ENCODE peak calls at places on chromosomes 12 and 14, in four cellular contexts. One of them, this sample, is unnamed.

GRCh38 chr12:107287436-107288413 is 194.4 kb upstream of the CRY1 start:
- DNase-seq in cardiac muscle cell: no peak
- DNase-seq in lung: no peak
- DNase-seq in fibroblast of lung: peak
- DNase-seq in this sample: no peak

GRCh38 chr12:6360578-6361490 is 14.5 kb downstream of the SCNN1A start:
- DNase-seq in cardiac muscle cell: no peak
- DNase-seq in fibroblast of lung: no peak
- DNase-seq in lung: no peak
- DNase-seq in this sample: no peak

GRCh38 chr14:94748667-94749347 is 21.1 kb downstream of the GSC start:
- DNase-seq in lung: no peak
- DNase-seq in fibroblast of lung: no peak
- DNase-seq in cardiac muscle cell: peak
- DNase-seq in this sample: peak

GRCh38 chr14:99425272-99425681 is 55.4 kb downstream of the SETD3 start:
- DNase-seq in lung: peak
- DNase-seq in cardiac muscle cell: no peak
- DNase-seq in fibroblast of lung: no peak
- DNase-seq in this sample: no peak

GRCh38 chr14:23692416-23692815 is 56.3 kb downstream of the DHRS2 start:
- DNase-seq in cardiac muscle cell: peak
- DNase-seq in lung: no peak
- DNase-seq in fibroblast of lung: no peak
- DNase-seq in this sample: no peak

GRCh38 chr12:122310636-122311035 is 44.3 kb upstream of the VPS33A start:
- DNase-seq in fibroblast of lung: no peak
- DNase-seq in cardiac muscle cell: no peak
- DNase-seq in lung: no peak
- DNase-seq in this sample: no peak

GRCh38 chr12:2291182-2291832 is 238.5 kb downstream of the CACNA1C start:
- DNase-seq in cardiac muscle cell: peak
- DNase-seq in lung: no peak
- DNase-seq in fibroblast of lung: no peak
- DNase-seq in this sample: peak

GRCh38 chr14:21054123-21054767 is 3.4 kb upstream of the RNASE8 start:
- DNase-seq in cardiac muscle cell: no peak
- DNase-seq in fibroblast of lung: no peak
- DNase-seq in lung: no peak
- DNase-seq in this sample: no peak

GRCh38 chr12:7588703-7589329 is 76.9 kb downstream of the APOBEC1 start:
- DNase-seq in cardiac muscle cell: peak
- DNase-seq in lung: peak
- DNase-seq in fibroblast of lung: no peak
- DNase-seq in this sample: peak

GRCh38 chr12:11134300-11134699 is at the start of gene TAS2R30:
- DNase-seq in cardiac muscle cell: no peak
- DNase-seq in lung: no peak
- DNase-seq in fibroblast of lung: no peak
- DNase-seq in this sample: no peak

DNA sequence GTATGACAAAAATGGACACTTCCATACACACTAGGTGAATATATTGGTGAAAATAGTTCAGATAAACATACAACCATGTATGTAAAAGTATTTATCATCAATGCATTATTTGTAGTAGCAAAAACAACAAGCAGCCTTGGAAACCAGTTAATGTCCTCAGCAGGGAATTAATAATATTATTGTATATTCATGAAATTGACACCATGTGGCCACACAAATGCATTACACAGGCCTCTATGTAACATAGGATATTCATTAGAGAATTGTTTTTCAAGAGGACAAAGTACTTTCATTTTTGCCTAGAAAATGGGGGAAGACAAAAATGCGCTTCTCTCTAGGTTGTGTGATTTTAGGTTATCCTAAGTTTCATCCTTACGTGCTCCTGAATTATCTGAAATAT is 24.3 kb downstream of the SPRING1 start:
- DNase-seq in lung: no peak
- DNase-seq in cardiac muscle cell: no peak
- DNase-seq in fibroblast of lung: no peak
- DNase-seq in this sample: no peak
- TF ChIP-seq CTCF in lung: no peak
- TF ChIP-seq CTCF in cardiac muscle cell: no peak
- TF ChIP-seq CTCF in fibroblast of lung: no peak
- TF ChIP-seq CTCF in this sample: no peak

DNA sequence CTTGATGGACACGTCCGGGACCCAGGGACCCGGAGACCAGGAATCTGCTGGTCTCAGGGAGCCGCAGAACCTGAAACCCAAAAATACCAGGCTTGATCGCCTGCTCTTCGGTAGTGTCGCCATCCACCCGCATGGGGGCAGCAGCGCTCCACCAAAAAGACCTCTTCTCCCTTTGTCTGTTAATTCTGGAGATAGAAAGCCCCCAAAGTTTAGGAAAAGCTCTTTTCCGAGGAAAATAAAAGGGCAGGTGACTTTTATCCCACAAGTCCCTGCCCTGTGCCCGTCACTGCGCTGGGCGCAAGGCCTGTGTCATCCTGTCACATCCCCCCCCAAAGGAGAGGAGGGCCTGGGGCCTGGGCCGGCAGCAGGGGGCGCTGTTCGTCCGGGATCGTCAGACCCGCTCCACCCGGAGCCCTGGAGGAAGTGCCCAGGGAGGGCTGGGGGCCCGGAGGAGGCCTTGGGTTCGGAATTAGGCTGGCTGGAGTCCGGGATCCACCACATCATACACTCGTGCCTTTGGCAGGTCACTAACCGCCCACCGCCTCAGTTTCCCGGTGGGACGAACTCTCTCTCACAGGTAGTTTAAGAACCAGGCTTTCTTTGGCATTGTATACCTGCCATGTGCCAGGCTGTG is 31.9 kb downstream of the DAD1 start:
- DNase-seq in lung: peak
- DNase-seq in cardiac muscle cell: peak
- DNase-seq in fibroblast of lung: peak
- DNase-seq in this sample: peak
- TF ChIP-seq CTCF in lung: peak
- TF ChIP-seq CTCF in cardiac muscle cell: peak
- TF ChIP-seq CTCF in fibroblast of lung: peak
- TF ChIP-seq CTCF in this sample: peak

GRCh38 chr12:86283607-86284006 is 27.4 kb upstream of the MGAT4C start:
- DNase-seq in fibroblast of lung: no peak
- DNase-seq in cardiac muscle cell: peak
- DNase-seq in lung: no peak
- DNase-seq in this sample: no peak
- TF ChIP-seq CTCF in fibroblast of lung: no peak
- TF ChIP-seq CTCF in cardiac muscle cell: no peak
- TF ChIP-seq CTCF in lung: no peak
- TF ChIP-seq CTCF in this sample: no peak

GRCh38 chr12:71465794-71466193 is 26.2 kb downstream of the LGR5 start:
- DNase-seq in lung: no peak
- DNase-seq in fibroblast of lung: no peak
- DNase-seq in cardiac muscle cell: no peak
- DNase-seq in this sample: no peak

GRCh38 chr12:71475280-71475679 is 35.7 kb downstream of the LGR5 start:
- DNase-seq in cardiac muscle cell: no peak
- DNase-seq in lung: no peak
- DNase-seq in fibroblast of lung: no peak
- DNase-seq in this sample: no peak

GRCh38 chr12:71472441-71472911 is 32.9 kb downstream of the LGR5 start:
- DNase-seq in fibroblast of lung: peak
- DNase-seq in cardiac muscle cell: no peak
- DNase-seq in lung: no peak
- DNase-seq in this sample: no peak

GRCh38 chr12:71469235-71469873 is 29.8 kb downstream of the LGR5 start:
- DNase-seq in cardiac muscle cell: no peak
- DNase-seq in lung: no peak
- DNase-seq in fibroblast of lung: peak
- DNase-seq in this sample: no peak
- TF ChIP-seq CTCF in cardiac muscle cell: no peak
- TF ChIP-seq CTCF in lung: no peak
- TF ChIP-seq CTCF in fibroblast of lung: no peak
- TF ChIP-seq CTCF in this sample: no peak

DNA sequence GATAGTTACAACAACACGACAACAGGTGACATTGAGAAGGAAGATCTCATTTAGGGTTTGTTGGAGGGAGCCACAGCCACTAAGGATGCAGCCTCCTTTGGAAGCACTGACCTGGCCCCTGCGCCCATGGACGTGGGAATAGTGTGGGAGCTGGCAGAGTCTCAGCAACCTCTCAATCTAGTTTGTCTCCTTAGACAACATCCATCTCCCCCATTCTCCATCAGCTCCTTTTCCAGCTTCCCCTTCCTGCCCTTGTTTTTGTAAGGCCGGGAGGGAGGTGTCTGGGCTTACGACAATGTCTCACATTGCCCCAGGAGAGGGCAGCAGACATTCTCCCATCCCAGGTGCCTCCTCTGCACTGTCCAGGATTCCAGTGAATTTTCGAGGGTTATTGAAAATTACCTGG is 170.2 kb upstream of the PZP start:
- DNase-seq in fibroblast of lung: no peak
- DNase-seq in cardiac muscle cell: no peak
- DNase-seq in lung: no peak
- DNase-seq in this sample: peak
- TF ChIP-seq CTCF in fibroblast of lung: no peak
- TF ChIP-seq CTCF in cardiac muscle cell: peak
- TF ChIP-seq CTCF in lung: no peak
- TF ChIP-seq CTCF in this sample: no peak

GRCh38 chr12:110224379-110225304 is 56.4 kb upstream of the ATP2A2 start:
- DNase-seq in fibroblast of lung: peak
- DNase-seq in cardiac muscle cell: no peak
- DNase-seq in lung: no peak
- DNase-seq in this sample: no peak
- TF ChIP-seq CTCF in fibroblast of lung: peak
- TF ChIP-seq CTCF in cardiac muscle cell: peak
- TF ChIP-seq CTCF in lung: peak
- TF ChIP-seq CTCF in this sample: no peak

DNA sequence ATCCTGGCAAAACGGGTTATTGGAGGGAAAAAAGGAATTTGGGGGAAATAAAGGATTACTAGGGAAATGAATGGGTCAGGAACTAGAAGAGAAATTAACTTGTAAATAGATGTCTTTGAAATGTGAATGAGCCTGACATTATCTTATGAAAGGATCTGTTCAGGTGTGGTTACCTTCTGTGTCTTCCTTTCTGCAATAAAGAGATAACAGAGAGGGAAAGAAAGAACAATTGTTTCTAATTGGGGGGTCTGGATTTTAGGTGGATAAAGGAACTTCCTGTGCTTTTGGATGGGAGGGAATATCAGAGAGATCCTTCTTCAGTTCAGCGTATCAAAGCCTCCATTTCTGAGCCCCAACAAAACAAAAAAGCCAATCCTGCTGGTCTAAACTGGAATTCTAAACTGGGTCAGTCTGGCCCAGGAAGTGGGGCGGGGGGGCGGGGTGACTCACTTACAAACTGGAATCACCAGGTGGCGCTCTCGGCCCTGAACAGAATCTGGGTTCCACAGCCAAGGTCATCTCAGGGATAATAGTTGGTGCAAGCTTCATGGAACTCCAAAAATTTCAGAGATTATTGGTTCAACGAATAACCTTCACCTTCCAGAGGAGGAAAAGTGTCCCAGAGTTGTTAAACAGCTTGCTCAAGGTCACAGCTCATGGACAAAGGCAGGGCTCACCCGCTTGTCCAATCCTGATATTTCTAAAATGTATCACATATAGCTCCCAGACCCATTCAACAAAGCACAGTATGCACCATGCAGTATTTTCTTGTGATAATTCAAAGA is 15.2 kb upstream of the PEBP1 start:
- DNase-seq in fibroblast of lung: peak
- DNase-seq in lung: peak
- DNase-seq in cardiac muscle cell: peak
- DNase-seq in this sample: peak
- TF ChIP-seq CTCF in fibroblast of lung: peak
- TF ChIP-seq CTCF in lung: peak
- TF ChIP-seq CTCF in cardiac muscle cell: peak
- TF ChIP-seq CTCF in this sample: peak

This sample was measured in endothelial cell.